ENCODE peak calls at places on chromosomes 13 and 19, in four cellular contexts. D, J, X and F are unnamed samples.

GRCh38 chr13:27354379-27354778 is 70.0 kb upstream of the GTF3A start:
- DNase-seq in D (no peak), J (no peak), X (no peak), F (no peak)

GRCh38 chr19:8595651-8596050 is 14.9 kb downstream of the ADAMTS10 start:
- DNase-seq in D (no peak), J (no peak), X (no peak), F (no peak)

GRCh38 chr13:76992548-76993001 is 694 bp downstream of the CLN5 start:
- DNase-seq in D (peak), J (peak), X (peak), F (no peak)

GRCh38 chr19:13056052-13056660 is 46.5 kb downstream of the LYL1 start:
- DNase-seq in D (peak), J (peak), X (peak), F (peak)

GRCh38 chr13:72109863-72110262 is 242.9 kb upstream of the DACH1 start:
- DNase-seq in D (no peak), J (peak), X (no peak), F (no peak)

GRCh38 chr19:51389143-51389542 is 1.2 kb downstream of the C19orf84 start:
- DNase-seq in D (no peak), J (no peak), X (no peak), F (no peak)

GRCh38 chr19:13078897-13079541 is 23.6 kb downstream of the LYL1 start:
- DNase-seq in D (no peak), J (no peak), X (peak), F (no peak)

GRCh38 chr13:113098163-113098732 is 7.3 kb upstream of the F7 start:
- DNase-seq in D (no peak), J (no peak), X (no peak), F (no peak)

GRCh38 chr13:105410602-105411001 is 1124.9 kb downstream of the EFNB2 start:
- DNase-seq in D (peak), J (peak), X (peak), F (peak)

GRCh38 chr13:113920173-113920572 is 53.7 kb downstream of the C13orf46 start:
- DNase-seq in D (no peak), J (no peak), X (no peak), F (no peak)

GRCh38 chr19:18278521-18279265 is 2.7 kb downstream of the JUND start:
- DNase-seq in D (no peak), J (no peak), X (peak), F (no peak)

GRCh38 chr19:58554494-58555368 is at the start of gene CHMP2A:
- DNase-seq in D (peak), J (peak), X (peak), F (peak)

GRCh38 chr19:20969498-20969897 is 46.4 kb downstream of the ZNF85 start:
- DNase-seq in D (no peak), J (peak), X (no peak), F (peak)

GRCh38 chr19:50649433-50650391 is at the start of gene C19orf81:
- DNase-seq in D (peak), J (peak), X (peak), F (peak)

GRCh38 chr13:32212420-32212819 is 102.7 kb downstream of the ZAR1L start:
- DNase-seq in D (no peak), J (peak), X (no peak), F (no peak)
- H3K27ac ChIP-seq in D (no peak), J (no peak), X (no peak), F (no peak)

GRCh38 chr19:54654447-54655321 is 8.1 kb upstream of the LILRB4 start:
- DNase-seq in D (no peak), J (no peak), X (peak), F (peak)

GRCh38 chr19:54648129-54648528 is 14.7 kb upstream of the LILRB4 start:
- DNase-seq in D (no peak), J (no peak), X (no peak), F (no peak)

GRCh38 chr19:54650108-54650666 is 12.6 kb upstream of the LILRB4 start:
- DNase-seq in D (no peak), J (no peak), X (no peak), F (no peak)

GRCh38 chr19:54653181-54653809 is 9.5 kb upstream of the LILRB4 start:
- DNase-seq in D (no peak), J (peak), X (peak), F (peak)
- TF ChIP-seq EZH2phosphoT487 in D (no peak), J (no peak), X (no peak), F (no peak)

DNA sequence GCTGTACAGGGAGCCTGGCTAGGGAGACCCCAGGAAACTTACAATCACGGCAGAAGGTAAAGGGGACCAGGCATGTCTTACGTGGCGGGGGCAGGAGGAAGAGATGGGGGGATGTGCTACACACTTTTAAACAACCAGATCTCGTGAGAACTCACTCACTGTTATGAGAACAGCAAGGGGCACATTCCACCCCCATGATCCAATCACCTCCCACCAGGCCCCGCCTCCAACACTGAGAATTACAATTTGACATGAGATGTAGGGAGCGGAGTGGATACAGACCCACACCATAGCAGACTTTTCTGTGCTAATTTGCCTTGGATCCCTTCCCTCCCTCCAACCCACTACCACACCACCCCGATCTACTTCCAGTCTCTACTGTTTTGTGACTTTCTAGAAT is 106.7 kb upstream of the PEG3 start:
- DNase-seq in D (no peak), J (no peak), X (no peak), F (no peak)
- H3K27ac ChIP-seq in D (no peak), J (no peak), X (no peak), F (no peak)

GRCh38 chr19:32642771-32643170 is 32.2 kb downstream of the ANKRD27 start:
- DNase-seq in D (no peak), J (no peak), X (no peak), F (no peak)
- TF ChIP-seq EZH2phosphoT487 in D (no peak), J (no peak), X (no peak), F (no peak)

DNA sequence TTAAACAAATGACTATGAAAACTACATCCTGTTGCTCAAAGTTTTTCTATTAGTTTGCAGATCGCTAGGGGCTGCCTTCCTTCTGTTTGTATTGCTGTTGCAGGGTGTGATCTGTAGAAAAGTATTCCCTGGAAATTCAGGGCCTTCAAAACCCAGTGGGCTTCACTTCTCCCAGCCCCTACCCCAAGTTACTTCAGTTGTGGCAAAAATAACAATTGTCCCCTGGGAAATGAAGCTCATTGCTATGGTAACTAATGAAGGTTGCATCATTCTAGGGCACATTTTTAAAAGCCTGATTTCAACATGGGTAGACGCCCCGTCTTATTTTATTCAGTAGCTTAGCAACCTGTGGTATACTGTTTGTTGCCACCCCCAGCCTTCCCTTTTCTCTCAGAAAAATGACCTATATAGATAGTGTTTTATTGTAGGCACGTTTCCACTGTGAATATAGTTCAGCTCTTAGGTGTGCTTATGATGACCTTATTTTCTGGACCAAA is 60.9 kb downstream of the WDFY2 start:
- DNase-seq in D (no peak), J (no peak), X (peak), F (no peak)
- H3K27ac ChIP-seq in D (no peak), J (peak), X (peak), F (no peak)

DNA sequence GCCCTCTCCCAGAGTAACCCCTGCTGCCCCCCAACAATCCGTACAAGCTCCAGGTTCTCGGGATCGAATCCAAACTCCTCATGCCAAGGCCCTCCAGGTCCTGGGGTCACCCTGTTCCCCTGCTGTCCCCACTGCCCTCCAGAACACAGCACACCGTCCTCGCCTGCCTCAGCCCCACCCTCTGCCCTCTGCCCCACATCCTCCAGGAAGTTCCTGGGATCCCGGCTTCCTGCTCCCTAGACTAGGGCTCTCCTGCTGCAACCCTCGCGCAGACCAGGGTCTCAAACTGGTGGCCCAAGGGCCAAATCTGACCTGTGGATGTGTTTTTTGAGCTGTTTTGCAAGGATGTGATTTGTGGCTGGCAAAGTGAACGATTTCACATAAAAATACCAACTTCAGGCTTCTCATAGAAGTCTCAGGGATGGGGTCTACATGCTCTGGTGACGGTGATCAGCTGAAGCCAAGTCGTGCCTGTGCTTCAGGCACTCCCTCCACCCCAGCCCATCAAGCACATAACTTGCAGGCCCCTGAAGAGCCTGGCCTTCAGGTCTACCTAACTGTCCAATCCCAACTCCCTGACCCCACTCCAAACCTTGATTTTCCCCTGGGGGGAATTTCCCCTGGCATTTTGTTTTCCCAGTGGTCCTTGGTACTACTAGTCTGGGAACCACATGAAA is 1.8 kb downstream of the RABAC1 start:
- DNase-seq in D (no peak), J (no peak), X (no peak), F (no peak)
- TF ChIP-seq EZH2phosphoT487 in D (no peak), J (no peak), X (no peak), F (no peak)

GRCh38 chr19:5935473-5936307 is 21.6 kb downstream of the CAPS start:
- DNase-seq in D (no peak), J (no peak), X (no peak), F (no peak)

GRCh38 chr19:5934002-5934401 is 19.9 kb downstream of the CAPS start:
- DNase-seq in D (no peak), J (no peak), X (no peak), F (no peak)

GRCh38 chr19:5936308-5936980 is 22.4 kb downstream of the CAPS start:
- DNase-seq in D (no peak), J (no peak), X (no peak), F (no peak)

GRCh38 chr19:5933391-5933998 is 19.4 kb downstream of the CAPS start:
- DNase-seq in D (no peak), J (no peak), X (no peak), F (no peak)

GRCh38 chr19:5934779-5935472 is 20.9 kb downstream of the CAPS start:
- DNase-seq in D (no peak), J (no peak), X (no peak), F (no peak)
- H3K27ac ChIP-seq in D (no peak), J (no peak), X (no peak), F (no peak)

GRCh38 chr19:1568320-1569019 is at the start of gene MEX3D:
- DNase-seq in D (peak), J (peak), X (peak), F (no peak)

GRCh38 chr19:1563251-1563650 is 4.9 kb downstream of the MEX3D start:
- DNase-seq in D (no peak), J (no peak), X (no peak), F (no peak)

GRCh38 chr19:1567116-1567847 is 843 bp downstream of the MEX3D start:
- DNase-seq in D (peak), J (no peak), X (no peak), F (no peak)

GRCh38 chr19:1567848-1568227 is 287 bp downstream of the MEX3D start:
- DNase-seq in D (peak), J (no peak), X (no peak), F (no peak)

GRCh38 chr19:1566392-1567115 is 1.6 kb downstream of the MEX3D start:
- DNase-seq in D (peak), J (peak), X (peak), F (no peak)
- TF ChIP-seq EZH2phosphoT487 in D (no peak), J (no peak), X (no peak), F (no peak)

DNA sequence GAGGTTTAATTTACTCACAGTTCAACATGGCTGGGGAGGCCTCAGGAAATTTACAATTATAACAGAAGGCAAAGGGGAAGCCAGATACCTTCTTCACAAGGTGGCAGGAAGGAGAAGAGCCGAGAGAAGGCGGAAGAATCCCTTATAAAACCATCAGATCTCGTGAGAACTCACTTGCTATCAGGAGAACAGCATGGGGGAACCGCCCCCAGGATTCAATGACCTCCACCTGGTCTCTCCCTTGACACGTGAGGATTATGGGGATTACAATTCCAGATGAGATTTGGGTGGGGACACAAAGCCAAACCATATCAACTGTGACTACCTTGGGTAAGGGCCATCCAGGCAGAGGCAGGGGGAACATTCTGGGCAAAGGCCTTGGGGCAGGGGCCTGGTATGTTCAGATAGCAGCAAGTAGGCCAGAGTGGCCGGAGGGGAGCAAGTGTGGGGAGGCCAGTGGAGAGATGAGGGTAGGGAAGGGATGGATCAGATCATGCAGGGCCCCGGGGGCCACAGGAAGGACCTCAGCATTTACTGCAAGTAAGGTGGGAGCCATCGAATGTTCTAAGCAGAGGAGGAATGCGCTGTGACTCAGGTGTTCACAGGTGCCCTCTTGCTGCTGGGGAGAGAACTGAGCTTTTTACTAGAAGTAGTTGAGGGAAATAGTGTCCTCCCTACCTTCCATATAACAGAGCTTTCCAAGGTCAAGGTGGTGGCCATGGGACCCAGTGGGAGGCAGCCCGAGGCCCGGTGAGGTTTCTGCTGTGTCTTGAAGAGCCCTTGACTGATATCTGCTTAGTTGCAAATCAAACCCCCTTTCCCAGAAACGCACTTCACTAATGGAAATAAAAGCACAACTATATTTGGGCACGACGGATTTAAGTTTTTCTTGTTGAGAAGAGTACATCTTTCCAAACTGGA is 18.0 kb downstream of the RAB3D start:
- DNase-seq in D (no peak), J (no peak), X (peak), F (no peak)
- H3K27ac ChIP-seq in D (no peak), J (no peak), X (peak), F (no peak)